ENCODE peak calls at places on chromosome 13, in eight cellular contexts. P is pancreas, Y is heart right ventricle, C is transverse colon, U is ovary, I is bronchial epithelial cell, W is IMR-90, E is uterus. O is an unnamed sample.
A peak's percentile ranks its signal among the peaks of the same experiment; 100 is the strongest.

GRCh38 chr13:24032252-24032651 is 128.3 kb upstream of the SPATA13 start:
- DNase-seq in P (no peak), Y (no peak), C (no peak), U (no peak), I (no peak), W (peak; percentile 84), E (no peak), O (no peak)

GRCh38 chr13:38213307-38213706 is 136.3 kb upstream of the UFM1 start:
- DNase-seq in P (no peak), Y (no peak), C (no peak), U (no peak), I (peak; percentile 88), W (no peak), E (no peak), O (no peak)

GRCh38 chr13:21871919-21872318 is 201.0 kb downstream of the FGF9 start:
- DNase-seq in P (no peak), Y (no peak), C (no peak), U (no peak), I (no peak), W (no peak), E (no peak), O (no peak)

GRCh38 chr13:46165485-46166220 is 16.3 kb downstream of the LCP1 start:
- DNase-seq in P (no peak), Y (no peak), C (no peak), U (no peak), I (no peak), W (no peak), E (no peak), O (no peak)

GRCh38 chr13:41563501-41564001 is 106.2 kb downstream of the RGCC start:
- DNase-seq in P (no peak), Y (peak; percentile 42), C (no peak), U (no peak), I (peak; percentile 29), W (peak; percentile 50), E (no peak), O (no peak)

GRCh38 chr13:73401769-73402168 is 343.0 kb downstream of the KLF5 start:
- DNase-seq in P (no peak), Y (no peak), C (no peak), U (no peak), I (no peak), W (no peak), E (no peak), O (no peak)

GRCh38 chr13:66950666-66951065 is 279.5 kb downstream of the PCDH9 start:
- DNase-seq in P (no peak), Y (no peak), C (no peak), U (no peak), I (no peak), W (no peak), E (no peak), O (no peak)

GRCh38 chr13:63198076-63198475 is 1782.4 kb upstream of the PCDH20 start:
- DNase-seq in P (no peak), Y (no peak), C (no peak), U (no peak), I (no peak), W (peak; percentile 45), E (no peak), O (no peak)

GRCh38 chr13:46288570-46289259 is 77.0 kb downstream of the LRRC63 start:
- DNase-seq in P (no peak), Y (no peak), C (no peak), U (no peak), I (peak; percentile 40), W (peak; percentile 22), E (no peak), O (no peak)

GRCh38 chr13:97809576-97809975 is 143.9 kb upstream of the IPO5 start:
- DNase-seq in P (no peak), Y (no peak), C (no peak), U (no peak), I (peak; percentile 27), W (peak; percentile 6), E (no peak), O (no peak)

GRCh38 chr13:20942938-20943518 is 40.5 kb upstream of the XPO4 start:
- DNase-seq in P (no peak), Y (no peak), C (peak; percentile 10), U (peak; percentile 28), I (no peak), W (no peak), E (peak; percentile 30), O (no peak)

GRCh38 chr13:45215392-45216077 is 14.7 kb upstream of the KCTD4 start:
- DNase-seq in P (no peak), Y (no peak), C (no peak), U (no peak), I (no peak), W (no peak), E (no peak), O (no peak)

GRCh38 chr13:41905600-41906254 is 55.2 kb downstream of the VWA8 start:
- DNase-seq in P (no peak), Y (no peak), C (no peak), U (no peak), I (peak; percentile 72), W (peak; percentile 48), E (no peak), O (peak; percentile 25)

GRCh38 chr13:48412881-48413351 is at the start of gene LPAR6:
- DNase-seq in P (no peak), Y (peak; percentile 54), C (no peak), U (no peak), I (peak; percentile 80), W (peak; percentile 73), E (peak; percentile 37), O (no peak)

GRCh38 chr13:28052945-28053344 is 47.4 kb downstream of the FLT3 start:
- DNase-seq in P (no peak), Y (no peak), C (no peak), U (no peak), I (no peak), W (peak; percentile 41), E (no peak), O (no peak)

GRCh38 chr13:61144834-61145593 is 270.6 kb downstream of the PCDH20 start:
- DNase-seq in P (no peak), Y (no peak), C (no peak), U (no peak), I (no peak), W (no peak), E (no peak), O (no peak)

GRCh38 chr13:102643656-102644055 is 46.9 kb downstream of the TPP2 start:
- DNase-seq in P (no peak), Y (no peak), C (no peak), U (no peak), I (no peak), W (peak; percentile 21), E (no peak), O (no peak)

GRCh38 chr13:64791373-64791772 is 2438.8 kb downstream of the PCDH9 start:
- DNase-seq in P (no peak), Y (no peak), C (no peak), U (no peak), I (no peak), W (no peak), E (no peak), O (no peak)

DNA sequence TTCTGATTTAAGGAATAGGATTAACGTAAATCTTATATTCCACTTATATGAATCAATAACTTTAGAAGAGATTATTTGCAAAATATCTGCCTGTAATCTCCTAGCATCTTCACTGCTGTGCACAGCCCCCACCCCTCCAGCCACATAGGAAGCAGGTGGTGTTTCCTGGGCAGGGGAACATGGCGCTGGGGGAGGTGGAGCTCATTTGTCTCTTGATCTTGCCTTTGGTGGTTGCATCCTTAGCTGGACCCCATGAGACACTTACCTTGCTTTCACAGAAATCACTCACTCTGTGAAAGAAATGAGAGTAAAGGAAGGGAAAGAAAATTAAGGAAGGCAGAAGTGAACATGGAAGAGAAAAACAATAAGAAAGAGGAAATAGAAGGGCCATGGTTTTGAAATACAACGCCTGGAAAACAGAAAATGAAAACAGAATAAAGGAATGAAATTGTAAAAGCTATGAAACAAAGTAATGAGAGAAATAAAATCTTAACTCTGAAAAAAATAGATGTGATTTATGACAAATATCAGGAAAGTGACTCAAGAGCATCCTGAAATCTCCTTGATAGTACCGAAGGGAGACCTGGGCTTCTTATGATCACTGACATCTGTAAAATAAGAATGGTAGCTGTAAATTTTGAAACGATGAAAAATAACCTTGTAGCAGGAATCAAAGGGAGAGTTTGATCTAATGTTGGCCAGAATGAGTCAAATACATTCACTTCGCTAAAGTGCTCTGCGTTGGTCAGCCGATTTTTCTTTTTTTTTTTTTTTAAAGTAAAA is 17.2 kb upstream of the RNASEH2B start:
- DNase-seq in P (no peak), Y (no peak), C (peak; percentile 40), U (no peak), I (no peak), W (no peak), E (no peak), O (no peak)
- H3K4me3 ChIP-seq in P (no peak overlapping the region), Y (no peak overlapping the region), C (no peak overlapping the region), U (no peak overlapping the region), I (no peak overlapping the region), W (no peak overlapping the region), E (no peak overlapping the region), O (peak overlapping the region; percentile 35)

GRCh38 chr13:108610517-108610916 is 18.9 kb upstream of the MYO16 start:
- DNase-seq in P (no peak), Y (no peak), C (no peak), U (no peak), I (no peak), W (no peak), E (no peak), O (no peak)

GRCh38 chr13:108606424-108606823 is 23.0 kb upstream of the MYO16 start:
- DNase-seq in P (no peak), Y (no peak), C (no peak), U (no peak), I (no peak), W (no peak), E (no peak), O (no peak)

GRCh38 chr13:108615241-108615640 is 14.2 kb upstream of the MYO16 start:
- DNase-seq in P (no peak), Y (no peak), C (no peak), U (no peak), I (no peak), W (no peak), E (no peak), O (no peak)

DNA sequence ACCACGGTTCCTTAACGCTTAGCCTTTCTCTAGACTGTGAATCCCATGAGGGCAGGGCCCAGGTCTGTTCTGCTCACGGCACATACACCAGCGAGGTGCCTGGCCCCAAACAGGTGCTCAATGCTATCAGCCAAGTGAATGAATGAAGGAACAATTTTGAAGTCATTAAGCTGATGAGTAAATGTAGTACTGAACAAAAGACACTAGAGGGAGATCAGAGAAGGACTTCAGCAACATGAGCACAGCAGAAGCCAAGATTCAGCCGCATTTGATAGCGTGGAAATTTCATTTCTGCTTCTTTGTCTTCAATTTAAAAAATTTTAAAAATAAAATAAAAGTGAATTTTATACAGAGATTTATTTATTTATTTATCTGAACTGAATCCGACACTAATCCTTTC is 20.1 kb upstream of the MYO16 start:
- DNase-seq in P (no peak), Y (no peak), C (no peak), U (no peak), I (peak; percentile 1), W (peak; percentile 49), E (no peak), O (no peak)
- TF ChIP-seq CTCF in P (peak; percentile 24), Y (peak; percentile 33), C (no peak), U (no peak), I (peak; percentile 22), W (peak; percentile 59), E (peak; percentile 33), O (peak; percentile 36)

GRCh38 chr13:113364933-113365371 is 1.0 kb upstream of the GRTP1 start:
- DNase-seq in P (peak; percentile 35), Y (no peak), C (no peak), U (peak; percentile 52), I (no peak), W (no peak), E (peak; percentile 43), O (no peak)
- H3K4me3 ChIP-seq in P (no peak overlapping the region), Y (peak overlapping the region; percentile 52), C (peak overlapping the region; percentile 38), U (peak overlapping the region; percentile 48), I (no peak overlapping the region), W (no peak overlapping the region), E (peak overlapping the region; percentile 53), O (no peak overlapping the region)

GRCh38 chr13:58949646-58950045 is 1214.1 kb downstream of the DIAPH3 start:
- DNase-seq in P (no peak), Y (no peak), C (no peak), U (no peak), I (no peak), W (no peak), E (no peak), O (no peak)
- TF ChIP-seq CTCF in P (no peak), Y (no peak), C (no peak), U (no peak), I (no peak), W (no peak), E (no peak), O (no peak)